ENCODE peak calls at places on chromosomes 5 and 9, in four cellular contexts. P is bronchial epithelial cell, V is omental fat pad, F is NCI-H1092 treated with DMSO at 0.1 percent for 48 hours. Q is an unnamed sample.

GRCh38 chr5:140351609-140352334 is 5.4 kb upstream of the HBEGF start:
- DNase-seq in P (peak), V (no peak), F (peak), Q (peak)

GRCh38 chr5:16957305-16958165 is 21.4 kb upstream of the MYO10 start:
- DNase-seq in P (peak), V (no peak), F (no peak), Q (peak)

GRCh38 chr5:143031781-143032724 is 261.9 kb downstream of the ARHGAP26 start:
- DNase-seq in P (no peak), V (no peak), F (peak), Q (peak)

GRCh38 chr5:35894131-35894530 is 37.4 kb downstream of the IL7R start:
- DNase-seq in P (no peak), V (no peak), F (no peak), Q (no peak)

GRCh38 chr5:152532714-152533113 is 127.6 kb upstream of the NMUR2 start:
- DNase-seq in P (peak), V (no peak), F (peak), Q (peak)

GRCh38 chr9:10238087-10238486 is 374.7 kb downstream of the PTPRD start:
- DNase-seq in P (no peak), V (no peak), F (no peak), Q (no peak)

GRCh38 chr9:118446962-118447490 is 742.8 kb downstream of the TLR4 start:
- DNase-seq in P (peak), V (no peak), F (no peak), Q (no peak)

GRCh38 chr5:55226934-55227737 is at the start of gene MCIDAS:
- DNase-seq in P (peak), V (no peak), F (peak), Q (peak)

GRCh38 chr5:132807163-132807838 is 5.8 kb upstream of the SOWAHA start:
- DNase-seq in P (no peak), V (no peak), F (no peak), Q (no peak)

GRCh38 chr5:123882305-123882704 is 370.3 kb downstream of the CSNK1G3 start:
- DNase-seq in P (no peak), V (no peak), F (no peak), Q (no peak)

GRCh38 chr9:111041902-111042301 is 3.6 kb upstream of the LPAR1 start:
- DNase-seq in P (no peak), V (no peak), F (no peak), Q (no peak)

GRCh38 chr5:57887851-57888621 is 405.4 kb upstream of the ACTBL2 start:
- DNase-seq in P (peak), V (no peak), F (peak), Q (peak)

GRCh38 chr9:131524578-131525315 is 6.3 kb downstream of the UCK1 start:
- DNase-seq in P (no peak), V (no peak), F (no peak), Q (no peak)

GRCh38 chr9:119283118-119283794 is 86.0 kb downstream of the BRINP1 start:
- DNase-seq in P (peak), V (no peak), F (no peak), Q (no peak)

GRCh38 chr9:16337322-16338029 is 533.0 kb downstream of the BNC2 start:
- DNase-seq in P (peak), V (no peak), F (no peak), Q (peak)

GRCh38 chr5:959581-960531 is 48.7 kb upstream of the NKD2 start:
- DNase-seq in P (no peak), V (no peak), F (no peak), Q (no peak)

GRCh38 chr9:16870606-16871357 is at the start of gene BNC2:
- DNase-seq in P (no peak), V (no peak), F (no peak), Q (peak)

GRCh38 chr5:163261647-163262269 is 175.6 kb upstream of the CCNG1 start:
- DNase-seq in P (no peak), V (no peak), F (no peak), Q (peak)

GRCh38 chr9:116389546-116390305 is 236.1 kb downstream of the PAPPA start:
- DNase-seq in P (peak), V (no peak), F (no peak), Q (no peak)

GRCh38 chr5:131774652-131775367 is 22.0 kb downstream of the FNIP1 start:
- DNase-seq in P (peak), V (no peak), F (no peak), Q (peak)